ENCODE peak calls at places on chromosomes 7 and 10, in eight cellular contexts. C, S, T, I, V, F, D and A are unnamed samples.

GRCh38 chr10:29734640-29734979 is 99.8 kb upstream of the SVIL start:
- DNase-seq in C (no peak), S (peak), T (no peak), I (no peak), V (no peak), F (no peak), D (no peak), A (no peak)

GRCh38 chr10:48199580-48200377 is 74.7 kb downstream of the FRMPD2 start:
- DNase-seq in C (no peak), S (no peak), T (peak), I (peak), V (no peak), F (no peak), D (peak), A (no peak)

GRCh38 chr7:106952658-106953231 is 87.7 kb downstream of the PIK3CG start:
- DNase-seq in C (no peak), S (peak), T (no peak), I (no peak), V (no peak), F (no peak), D (no peak), A (no peak)

GRCh38 chr10:17693009-17693408 is 49.1 kb downstream of the STAM start:
- DNase-seq in C (no peak), S (no peak), T (no peak), I (no peak), V (no peak), F (no peak), D (no peak), A (no peak)

GRCh38 chr7:12136545-12136944 is 74.5 kb upstream of the TMEM106B start:
- DNase-seq in C (no peak), S (no peak), T (no peak), I (no peak), V (no peak), F (no peak), D (no peak), A (no peak)

GRCh38 chr10:6427357-6427959 is 152.6 kb downstream of the PRKCQ start:
- DNase-seq in C (no peak), S (no peak), T (no peak), I (no peak), V (no peak), F (no peak), D (no peak), A (no peak)

GRCh38 chr10:75632750-75633462 is 201.5 kb downstream of the LRMDA start:
- DNase-seq in C (peak), S (no peak), T (no peak), I (no peak), V (no peak), F (no peak), D (no peak), A (no peak)

GRCh38 chr7:114128880-114129279 is 210.1 kb upstream of the PPP1R3A start:
- DNase-seq in C (no peak), S (no peak), T (no peak), I (no peak), V (no peak), F (no peak), D (no peak), A (no peak)

GRCh38 chr7:55164527-55164926 is 145.7 kb downstream of the EGFR start:
- DNase-seq in C (no peak), S (no peak), T (no peak), I (no peak), V (no peak), F (no peak), D (no peak), A (no peak)

GRCh38 chr7:116526897-116527296 is 2.1 kb downstream of the CAV1 start:
- DNase-seq in C (no peak), S (no peak), T (no peak), I (no peak), V (no peak), F (no peak), D (no peak), A (no peak)

GRCh38 chr10:60384708-60385398 is 4.8 kb downstream of the ANK3 start:
- DNase-seq in C (no peak), S (no peak), T (no peak), I (peak), V (peak), F (no peak), D (peak), A (peak)

GRCh38 chr7:133275441-133276105 is 22.7 kb downstream of the EXOC4 start:
- DNase-seq in C (no peak), S (no peak), T (no peak), I (no peak), V (no peak), F (no peak), D (peak), A (no peak)

GRCh38 chr10:37124532-37124931 is 866 bp upstream of the ANKRD30A start:
- DNase-seq in C (no peak), S (no peak), T (no peak), I (no peak), V (no peak), F (no peak), D (no peak), A (no peak)

GRCh38 chr7:17211307-17211836 is 87.1 kb upstream of the AHR start:
- DNase-seq in C (no peak), S (no peak), T (no peak), I (no peak), V (no peak), F (no peak), D (no peak), A (no peak)

GRCh38 chr10:50641636-50642035 is 17.9 kb upstream of the SGMS1 start:
- DNase-seq in C (no peak), S (no peak), T (no peak), I (no peak), V (peak), F (no peak), D (no peak), A (no peak)

GRCh38 chr7:83466956-83467355 is 182.0 kb downstream of the SEMA3E start:
- DNase-seq in C (no peak), S (no peak), T (no peak), I (no peak), V (no peak), F (no peak), D (no peak), A (no peak)

GRCh38 chr10:70594161-70594560 is 8.4 kb downstream of the PRF1 start:
- DNase-seq in C (no peak), S (peak), T (no peak), I (no peak), V (no peak), F (no peak), D (no peak), A (no peak)

GRCh38 chr7:151999337-152000090 is 26.0 kb upstream of the GALNT11 start:
- DNase-seq in C (no peak), S (no peak), T (no peak), I (no peak), V (no peak), F (no peak), D (no peak), A (no peak)

GRCh38 chr10:90447836-90448235 is 410.0 kb downstream of the HTR7 start:
- DNase-seq in C (no peak), S (no peak), T (no peak), I (no peak), V (peak), F (no peak), D (no peak), A (no peak)

GRCh38 chr7:116218051-116218645 is 7.8 kb downstream of the TES start:
- DNase-seq in C (no peak), S (no peak), T (no peak), I (peak), V (peak), F (no peak), D (peak), A (no peak)

GRCh38 chr10:14382022-14382421 is 51.3 kb upstream of the FRMD4A start:
- DNase-seq in C (no peak), S (no peak), T (peak), I (no peak), V (no peak), F (peak), D (peak), A (peak)

GRCh38 chr10:123203393-123204126 is 49.4 kb downstream of the BUB3 start:
- DNase-seq in C (no peak), S (no peak), T (no peak), I (no peak), V (peak), F (no peak), D (peak), A (peak)

GRCh38 chr7:130127404-130128395 is 57.4 kb downstream of the KLHDC10 start:
- DNase-seq in C (no peak), S (no peak), T (no peak), I (no peak), V (no peak), F (no peak), D (peak), A (no peak)

GRCh38 chr10:77771450-77771849 is 133.8 kb upstream of the KCNMA1 start:
- DNase-seq in C (no peak), S (no peak), T (no peak), I (no peak), V (no peak), F (no peak), D (no peak), A (no peak)

GRCh38 chr7:83613232-83613631 is 35.7 kb downstream of the SEMA3E start:
- DNase-seq in C (no peak), S (no peak), T (no peak), I (no peak), V (no peak), F (no peak), D (no peak), A (no peak)

GRCh38 chr7:94395141-94396041 is 696 bp downstream of the COL1A2 start:
- DNase-seq in C (no peak), S (peak), T (peak), I (peak), V (peak), F (peak), D (peak), A (peak)

GRCh38 chr7:113093561-113093960 is 6.9 kb upstream of the GPR85 start:
- DNase-seq in C (no peak), S (no peak), T (no peak), I (no peak), V (no peak), F (no peak), D (no peak), A (no peak)

GRCh38 chr7:37923996-37924395 is 3.6 kb downstream of the EPDR1 start:
- DNase-seq in C (no peak), S (no peak), T (no peak), I (no peak), V (no peak), F (no peak), D (no peak), A (no peak)

GRCh38 chr7:37920619-37921339 is at the start of gene EPDR1:
- DNase-seq in C (peak), S (peak), T (peak), I (no peak), V (peak), F (peak), D (no peak), A (no peak)

GRCh38 chr7:37921340-37921805 is 933 bp downstream of the EPDR1 start:
- DNase-seq in C (peak), S (peak), T (peak), I (no peak), V (peak), F (no peak), D (peak), A (no peak)

GRCh38 chr7:37920305-37920618 is 178 bp upstream of the EPDR1 start:
- DNase-seq in C (no peak), S (no peak), T (no peak), I (no peak), V (no peak), F (no peak), D (no peak), A (no peak)

DNA sequence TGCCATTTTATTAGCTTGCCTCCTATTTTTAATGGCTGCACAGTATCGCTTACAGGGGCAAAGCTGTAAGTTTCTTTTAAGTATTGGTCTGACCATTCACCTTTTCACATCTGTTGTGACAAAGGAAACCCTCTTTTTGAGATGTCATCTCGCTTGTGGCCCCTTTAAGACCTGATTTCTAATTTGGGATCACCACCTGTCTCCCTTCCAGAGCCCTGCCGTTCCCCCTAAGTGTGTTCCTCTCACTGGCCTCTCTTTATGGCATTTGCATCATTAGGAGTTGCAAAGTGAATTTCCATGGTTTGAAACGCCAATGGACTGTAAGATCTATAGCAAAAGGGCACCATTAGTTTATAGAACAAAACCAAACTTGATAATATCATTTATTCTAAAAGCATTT is 1.4 kb downstream of the EPDR1 start:
- DNase-seq in C (no peak), S (no peak), T (no peak), I (no peak), V (no peak), F (no peak), D (no peak), A (no peak)
- H3K4me3 ChIP-seq in C (peak), S (no peak), T (peak), I (no peak), V (peak), F (no peak), D (peak), A (peak)

GRCh38 chr7:4738711-4739527 is 36.5 kb upstream of the AP5Z1 start:
- DNase-seq in C (no peak), S (no peak), T (peak), I (peak), V (no peak), F (no peak), D (peak), A (peak)
- H3K4me3 ChIP-seq in C (peak), S (no peak), T (no peak), I (peak), V (no peak), F (no peak), D (no peak), A (peak)

GRCh38 chr7:101172854-101173751 is 7.0 kb downstream of the NAT16 start:
- DNase-seq in C (peak), S (peak), T (no peak), I (no peak), V (peak), F (no peak), D (peak), A (no peak)

GRCh38 chr7:101174322-101174854 is 5.7 kb downstream of the NAT16 start:
- DNase-seq in C (no peak), S (no peak), T (no peak), I (no peak), V (no peak), F (no peak), D (no peak), A (no peak)

GRCh38 chr7:101172005-101172853 is 6.9 kb upstream of the VGF start:
- DNase-seq in C (no peak), S (no peak), T (peak), I (no peak), V (no peak), F (no peak), D (no peak), A (no peak)

GRCh38 chr7:101175664-101176063 is 4.4 kb downstream of the NAT16 start:
- DNase-seq in C (no peak), S (no peak), T (no peak), I (no peak), V (no peak), F (no peak), D (no peak), A (no peak)

DNA sequence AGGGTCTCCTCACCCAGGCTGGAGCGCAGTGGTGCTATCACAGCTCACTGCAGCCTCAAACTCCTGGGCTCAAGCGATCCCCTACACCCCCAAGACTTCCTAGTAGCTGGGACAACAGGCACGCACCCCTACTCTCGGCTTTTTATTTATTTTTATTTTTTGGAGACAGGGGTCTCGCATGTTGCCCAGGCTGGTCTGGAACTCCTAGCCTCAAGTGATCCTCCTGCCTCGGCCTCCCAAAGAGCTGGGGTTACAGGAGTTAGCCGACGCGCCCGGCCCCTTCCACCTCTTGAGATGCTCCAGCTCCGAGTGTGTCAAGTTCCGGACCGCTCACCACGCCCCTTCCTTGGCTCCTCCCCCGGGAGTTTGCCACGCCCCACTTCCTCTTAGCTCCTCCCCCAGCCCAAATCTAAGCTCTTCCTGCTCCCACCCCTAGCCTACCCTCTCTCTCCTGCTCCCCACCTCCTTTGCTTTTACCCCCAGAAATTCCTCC is 6.3 kb downstream of the NAT16 start:
- DNase-seq in C (no peak), S (peak), T (no peak), I (no peak), V (peak), F (peak), D (no peak), A (no peak)
- H3K4me3 ChIP-seq in C (peak), S (no peak), T (no peak), I (peak), V (peak), F (no peak), D (no peak), A (peak)

GRCh38 chr7:19116121-19117080 is 1.0 kb downstream of the TWIST1 start:
- DNase-seq in C (no peak), S (no peak), T (no peak), I (no peak), V (peak), F (no peak), D (peak), A (no peak)
- H3K4me3 ChIP-seq in C (peak), S (peak), T (no peak), I (peak), V (peak), F (no peak), D (peak), A (peak)

GRCh38 chr10:133260895-133261725 is 15.6 kb downstream of the ADAM8 start:
- DNase-seq in C (peak), S (peak), T (no peak), I (no peak), V (peak), F (peak), D (peak), A (no peak)

GRCh38 chr10:133264455-133264854 is 12.2 kb downstream of the ADAM8 start:
- DNase-seq in C (no peak), S (peak), T (no peak), I (no peak), V (peak), F (peak), D (no peak), A (no peak)

GRCh38 chr10:133263674-133264073 is 13.0 kb downstream of the ADAM8 start:
- DNase-seq in C (no peak), S (no peak), T (no peak), I (no peak), V (no peak), F (no peak), D (no peak), A (no peak)

GRCh38 chr10:133261726-133262325 is 14.8 kb downstream of the ADAM8 start:
- DNase-seq in C (peak), S (peak), T (no peak), I (no peak), V (peak), F (peak), D (peak), A (no peak)

GRCh38 chr10:133262696-133263095 is 14.0 kb downstream of the ADAM8 start:
- DNase-seq in C (no peak), S (peak), T (no peak), I (no peak), V (no peak), F (no peak), D (no peak), A (no peak)
- H3K4me3 ChIP-seq in C (peak), S (no peak), T (no peak), I (peak), V (no peak), F (no peak), D (no peak), A (no peak)

DNA sequence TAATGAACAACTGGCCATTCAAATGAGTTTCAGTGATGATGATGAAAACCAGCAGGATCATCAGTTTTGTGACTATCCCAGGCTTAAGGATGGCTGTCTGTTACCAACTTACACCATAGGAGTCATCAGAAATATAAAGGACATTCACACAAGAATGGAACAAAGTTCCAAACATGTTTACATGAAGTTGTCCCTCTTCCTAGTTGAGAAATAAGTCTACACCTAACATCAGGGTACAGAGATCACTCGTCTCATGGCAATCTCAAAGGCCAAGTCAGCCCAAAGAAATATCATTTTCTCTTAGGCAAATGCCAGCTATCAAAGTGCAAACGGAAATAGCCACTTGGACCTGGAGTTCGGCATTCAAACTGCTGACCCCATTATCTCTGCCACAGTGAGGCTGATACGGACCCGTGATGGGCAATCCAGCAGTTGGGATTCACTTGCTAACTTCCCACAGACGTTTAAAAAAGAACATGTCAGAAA is 53.0 kb downstream of the CREB3L2 start:
- DNase-seq in C (no peak), S (no peak), T (no peak), I (no peak), V (no peak), F (no peak), D (no peak), A (no peak)
- H3K4me3 ChIP-seq in C (no peak), S (no peak), T (no peak), I (no peak), V (no peak), F (no peak), D (no peak), A (no peak)

GRCh38 chr7:155206286-155207020 is 91.2 kb upstream of the INSIG1 start:
- DNase-seq in C (peak), S (peak), T (no peak), I (peak), V (peak), F (peak), D (peak), A (no peak)
- H3K4me3 ChIP-seq in C (peak), S (no peak), T (no peak), I (peak), V (peak), F (peak), D (no peak), A (peak)

GRCh38 chr10:101780187-101780817 is 2.9 kb downstream of the NPM3 start:
- DNase-seq in C (no peak), S (no peak), T (no peak), I (no peak), V (no peak), F (no peak), D (no peak), A (no peak)
- H3K4me3 ChIP-seq in C (peak), S (peak), T (no peak), I (no peak), V (peak), F (peak), D (no peak), A (peak)

GRCh38 chr7:127758845-127759244 is 106.9 kb downstream of the SND1 start:
- DNase-seq in C (no peak), S (no peak), T (no peak), I (no peak), V (no peak), F (no peak), D (no peak), A (no peak)

GRCh38 chr7:127758105-127758504 is 106.1 kb downstream of the SND1 start:
- DNase-seq in C (no peak), S (no peak), T (no peak), I (no peak), V (no peak), F (no peak), D (peak), A (no peak)

GRCh38 chr7:127761196-127761595 is 109.2 kb downstream of the SND1 start:
- DNase-seq in C (no peak), S (no peak), T (no peak), I (no peak), V (no peak), F (no peak), D (no peak), A (no peak)

GRCh38 chr7:127759945-127760421 is 108.0 kb downstream of the SND1 start:
- DNase-seq in C (no peak), S (no peak), T (no peak), I (no peak), V (no peak), F (no peak), D (no peak), A (no peak)

DNA sequence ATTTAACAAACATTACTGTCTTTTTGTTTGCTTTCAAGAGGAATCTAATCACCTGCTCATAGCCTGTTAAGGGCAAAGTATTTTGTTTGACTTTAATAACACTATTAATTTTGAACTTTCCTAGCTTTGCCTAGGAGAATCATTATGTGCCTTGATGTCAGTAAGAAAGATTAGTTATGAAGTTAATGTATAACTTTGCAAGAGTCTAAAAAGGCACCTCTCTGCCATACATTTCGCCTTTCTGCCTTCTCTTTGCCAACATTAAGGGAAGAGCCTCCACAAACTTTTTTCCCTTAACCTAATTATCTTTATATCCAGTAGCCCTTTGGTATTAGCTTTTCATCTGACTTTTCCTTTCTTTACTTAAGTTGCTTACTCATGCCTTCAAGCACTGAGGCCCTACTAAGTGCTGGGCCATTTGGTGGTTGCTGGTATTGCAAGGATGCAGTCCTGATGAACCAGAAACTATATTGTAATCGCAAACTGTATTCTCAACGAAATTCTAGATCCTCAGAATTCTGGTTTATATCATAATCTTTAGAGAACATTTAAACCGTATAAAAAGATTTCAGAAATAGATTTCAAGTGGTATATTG is 108.5 kb downstream of the SND1 start:
- DNase-seq in C (no peak), S (no peak), T (no peak), I (no peak), V (no peak), F (no peak), D (no peak), A (no peak)
- H3K4me3 ChIP-seq in C (no peak), S (no peak), T (no peak), I (no peak), V (no peak), F (no peak), D (no peak), A (no peak)